ENCODE peak calls at places on chromosomes 1 and 21, in five cellular contexts. C is renal cortical epithelial cell, G is NAMALWA, A is aorta, Q is choroid plexus epithelial cell. Y is an unnamed sample.
A peak's percentile ranks its signal among the peaks of the same experiment; 100 is the strongest.

GRCh38 chr1:66181999-66182398 is 352.0 kb upstream of the SGIP1 start:
- DNase-seq in C (no peak), G (no peak), A (no peak), Q (no peak), Y (no peak)

GRCh38 chr1:224273651-224274050 is 56.3 kb downstream of the NVL start:
- DNase-seq in C (peak; percentile 36), G (no peak), A (no peak), Q (peak; percentile 78), Y (no peak)

GRCh38 chr1:244381887-244382565 is 69.7 kb downstream of the ADSS2 start:
- DNase-seq in C (peak; percentile 76), G (no peak), A (peak; percentile 11), Q (peak; percentile 67), Y (no peak)

GRCh38 chr1:239293350-239294111 is 92.8 kb upstream of the CHRM3 start:
- DNase-seq in C (no peak), G (no peak), A (no peak), Q (no peak), Y (no peak)

GRCh38 chr1:116020668-116021272 is 44.5 kb downstream of the SLC22A15 start:
- DNase-seq in C (peak; percentile 67), G (peak; percentile 76), A (no peak), Q (peak; percentile 80), Y (peak; percentile 15)

GRCh38 chr1:204487256-204487615 is 7.4 kb downstream of the PIK3C2B start:
- DNase-seq in C (no peak), G (no peak), A (no peak), Q (no peak), Y (no peak)

GRCh38 chr21:42515708-42516502 is 2.3 kb downstream of the SLC37A1 start:
- DNase-seq in C (no peak), G (no peak), A (no peak), Q (no peak), Y (no peak)

GRCh38 chr1:206631085-206631509 is 4.2 kb upstream of the DYRK3 start:
- DNase-seq in C (peak; percentile 85), G (peak; percentile 96), A (no peak), Q (peak; percentile 97), Y (no peak)

GRCh38 chr1:84724128-84724860 is 34.0 kb upstream of the SSX2IP start:
- DNase-seq in C (no peak), G (peak; percentile 44), A (no peak), Q (no peak), Y (no peak)

GRCh38 chr1:97581614-97582051 is 339.2 kb downstream of the DPYD start:
- DNase-seq in C (peak; percentile 41), G (no peak), A (no peak), Q (peak; percentile 45), Y (no peak)

GRCh38 chr1:70805641-70806040 is 242.0 kb downstream of the PTGER3 start:
- DNase-seq in C (no peak), G (no peak), A (peak; percentile 57), Q (no peak), Y (no peak)

GRCh38 chr1:247562169-247562568 is 13.2 kb downstream of the GCSAML start:
- DNase-seq in C (no peak), G (no peak), A (no peak), Q (no peak), Y (no peak)

GRCh38 chr21:32140212-32141008 is 138.4 kb downstream of the MIS18A start:
- DNase-seq in C (no peak), G (no peak), A (no peak), Q (no peak), Y (no peak)

GRCh38 chr1:193658711-193659110 is 472.3 kb upstream of the B3GALT2 start:
- DNase-seq in C (no peak), G (no peak), A (no peak), Q (no peak), Y (no peak)

GRCh38 chr1:115089443-115090340 is at the start of gene TSPAN2:
- DNase-seq in C (peak; percentile 34), G (peak; percentile 17), A (peak; percentile 95), Q (peak; percentile 12), Y (no peak)

GRCh38 chr1:184503221-184503749 is 116.5 kb downstream of the C1orf21 start:
- DNase-seq in C (no peak), G (no peak), A (no peak), Q (no peak), Y (no peak)

GRCh38 chr21:24225432-24225831 is 1381.8 kb downstream of the MRPL39 start:
- DNase-seq in C (no peak), G (no peak), A (no peak), Q (peak; percentile 1), Y (no peak)

GRCh38 chr1:16072616-16073484 is 601 bp downstream of the FAM131C start:
- DNase-seq in C (no peak), G (no peak), A (no peak), Q (no peak), Y (no peak)

GRCh38 chr1:182781849-182782586 is 7.6 kb upstream of the NPL start:
- DNase-seq in C (peak; percentile 47), G (peak; percentile 93), A (peak; percentile 88), Q (peak; percentile 65), Y (peak; percentile 19)

GRCh38 chr1:3219005-3219724 is 150.2 kb downstream of the PRDM16 start:
- DNase-seq in C (peak; percentile 63), G (no peak), A (peak; percentile 93), Q (peak; percentile 4), Y (peak; percentile 90)

GRCh38 chr1:109240158-109241152 is 8.9 kb upstream of the CELSR2 start:
- DNase-seq in C (peak; percentile 40), G (no peak), A (peak; percentile 91), Q (peak; percentile 79), Y (peak; percentile 67)

GRCh38 chr1:67733741-67734690 is 49.0 kb downstream of the GADD45A start:
- DNase-seq in C (no peak), G (peak; percentile 57), A (no peak), Q (peak; percentile 61), Y (no peak)

GRCh38 chr1:60859111-60859510 is 223.2 kb upstream of the NFIA start:
- DNase-seq in C (no peak), G (no peak), A (no peak), Q (no peak), Y (no peak)

GRCh38 chr1:12636098-12636950 is 7.6 kb upstream of the AADACL4 start:
- DNase-seq in C (peak; percentile 72), G (no peak), A (peak; percentile 82), Q (peak; percentile 94), Y (no peak)

GRCh38 chr1:42335809-42336518 is 929 bp upstream of the FOXJ3 start:
- DNase-seq in C (peak; percentile 82), G (no peak), A (no peak), Q (peak; percentile 73), Y (no peak)

GRCh38 chr1:110240476-110241210 is 30.5 kb downstream of the KCNC4 start:
- DNase-seq in C (no peak), G (no peak), A (peak; percentile 69), Q (no peak), Y (no peak)

GRCh38 chr1:243587823-243588560 is 262.1 kb downstream of the AKT3 start:
- DNase-seq in C (no peak), G (no peak), A (no peak), Q (no peak), Y (no peak)

GRCh38 chr1:59397459-59397858 is 100.6 kb downstream of the FGGY start:
- DNase-seq in C (no peak), G (no peak), A (no peak), Q (no peak), Y (no peak)

GRCh38 chr1:177784394-177784793 is 185.5 kb downstream of the SEC16B start:
- DNase-seq in C (no peak), G (no peak), A (no peak), Q (no peak), Y (no peak)

GRCh38 chr21:42343963-42344510 is 6.8 kb downstream of the TFF2 start:
- DNase-seq in C (no peak), G (no peak), A (no peak), Q (no peak), Y (no peak)

GRCh38 chr1:228807904-228808487 is 72.7 kb downstream of the RHOU start:
- DNase-seq in C (no peak), G (no peak), A (no peak), Q (no peak), Y (no peak)

GRCh38 chr1:32215629-32216505 is 6.3 kb downstream of the TMEM234 start:
- DNase-seq in C (peak; percentile 46), G (peak; percentile 76), A (peak; percentile 80), Q (peak; percentile 80), Y (peak; percentile 31)

GRCh38 chr1:185652348-185652747 is 81.8 kb upstream of the HMCN1 start:
- DNase-seq in C (no peak), G (peak; percentile 48), A (no peak), Q (peak; percentile 22), Y (no peak)

GRCh38 chr1:11802616-11802972 is 3.2 kb downstream of the MTHFR start:
- DNase-seq in C (no peak), G (no peak), A (no peak), Q (peak; percentile 36), Y (no peak)

GRCh38 chr21:32083175-32083574 is 195.7 kb downstream of the MIS18A start:
- DNase-seq in C (no peak), G (no peak), A (no peak), Q (no peak), Y (no peak)

GRCh38 chr1:14142397-14143095 is 442.6 kb downstream of the PRDM2 start:
- DNase-seq in C (no peak), G (no peak), A (no peak), Q (peak; percentile 6), Y (peak; percentile 56)

GRCh38 chr1:201176931-201177330 is 13.7 kb upstream of the IGFN1 start:
- DNase-seq in C (peak; percentile 70), G (no peak), A (no peak), Q (no peak), Y (no peak)

GRCh38 chr1:181583598-181583997 is 100.3 kb downstream of the CACNA1E start:
- DNase-seq in C (no peak), G (no peak), A (no peak), Q (no peak), Y (no peak)

GRCh38 chr1:26786437-26787380 is 1.0 kb upstream of the PIGV start:
- DNase-seq in C (peak; percentile 44), G (peak; percentile 72), A (no peak), Q (peak; percentile 89), Y (no peak)

Y was measured in caudate nucleus.